ENCODE peak calls at places on chromosomes 16 and 17, in ten cellular contexts. One of them, this sample, is unnamed.

GRCh38 chr17:79651266-79651665 is 40.4 kb upstream of the RBFOX3 start:
- DNase-seq in cardiac muscle cell: no peak
- DNase-seq in A549: no peak
- DNase-seq in Panc1: no peak
- DNase-seq in kidney: no peak
- DNase-seq in ovary: no peak
- DNase-seq in thoracic aorta: no peak
- DNase-seq in AG10803: no peak
- DNase-seq in stomach: no peak
- DNase-seq in lower lobe of right lung: no peak
- DNase-seq in this sample: no peak

GRCh38 chr17:40538019-40538935 is 27.0 kb downstream of the CCR7 start:
- DNase-seq in cardiac muscle cell: no peak
- DNase-seq in A549: no peak
- DNase-seq in Panc1: no peak
- DNase-seq in kidney: peak
- DNase-seq in ovary: peak
- DNase-seq in thoracic aorta: no peak
- DNase-seq in AG10803: peak
- DNase-seq in stomach: no peak
- DNase-seq in lower lobe of right lung: peak
- DNase-seq in this sample: no peak

GRCh38 chr17:56785396-56785795 is 48.3 kb downstream of the C17orf67 start:
- DNase-seq in cardiac muscle cell: no peak
- DNase-seq in A549: no peak
- DNase-seq in Panc1: no peak
- DNase-seq in kidney: no peak
- DNase-seq in ovary: no peak
- DNase-seq in thoracic aorta: no peak
- DNase-seq in AG10803: peak
- DNase-seq in stomach: no peak
- DNase-seq in lower lobe of right lung: no peak
- DNase-seq in this sample: no peak

GRCh38 chr17:44539664-44540063 is 17.6 kb upstream of the FZD2 start:
- DNase-seq in cardiac muscle cell: no peak
- DNase-seq in A549: no peak
- DNase-seq in Panc1: no peak
- DNase-seq in kidney: no peak
- DNase-seq in ovary: no peak
- DNase-seq in thoracic aorta: no peak
- DNase-seq in AG10803: no peak
- DNase-seq in stomach: no peak
- DNase-seq in lower lobe of right lung: no peak
- DNase-seq in this sample: no peak

GRCh38 chr17:48335858-48336500 is 94.0 kb downstream of the SKAP1 start:
- DNase-seq in cardiac muscle cell: peak
- DNase-seq in A549: peak
- DNase-seq in Panc1: peak
- DNase-seq in kidney: no peak
- DNase-seq in ovary: no peak
- DNase-seq in thoracic aorta: no peak
- DNase-seq in AG10803: peak
- DNase-seq in stomach: no peak
- DNase-seq in lower lobe of right lung: no peak
- DNase-seq in this sample: peak

GRCh38 chr17:81731271-81731670 is 19.2 kb downstream of the SLC25A10 start:
- DNase-seq in cardiac muscle cell: peak
- DNase-seq in A549: no peak
- DNase-seq in Panc1: no peak
- DNase-seq in kidney: no peak
- DNase-seq in ovary: no peak
- DNase-seq in thoracic aorta: no peak
- DNase-seq in AG10803: peak
- DNase-seq in stomach: no peak
- DNase-seq in lower lobe of right lung: no peak
- DNase-seq in this sample: no peak

GRCh38 chr17:28497931-28498330 is 8.2 kb upstream of the FOXN1 start:
- DNase-seq in cardiac muscle cell: no peak
- DNase-seq in A549: no peak
- DNase-seq in Panc1: no peak
- DNase-seq in kidney: no peak
- DNase-seq in ovary: no peak
- DNase-seq in thoracic aorta: no peak
- DNase-seq in AG10803: no peak
- DNase-seq in stomach: peak
- DNase-seq in lower lobe of right lung: no peak
- DNase-seq in this sample: no peak

GRCh38 chr16:79434771-79435170 is 165.8 kb downstream of the MAF start:
- DNase-seq in cardiac muscle cell: no peak
- DNase-seq in A549: no peak
- DNase-seq in Panc1: no peak
- DNase-seq in kidney: no peak
- DNase-seq in ovary: no peak
- DNase-seq in thoracic aorta: no peak
- DNase-seq in AG10803: no peak
- DNase-seq in stomach: no peak
- DNase-seq in lower lobe of right lung: no peak
- DNase-seq in this sample: no peak

GRCh38 chr17:11282586-11282985 is 41.6 kb downstream of the SHISA6 start:
- DNase-seq in cardiac muscle cell: no peak
- DNase-seq in A549: no peak
- DNase-seq in Panc1: no peak
- DNase-seq in kidney: no peak
- DNase-seq in ovary: no peak
- DNase-seq in thoracic aorta: no peak
- DNase-seq in AG10803: no peak
- DNase-seq in stomach: no peak
- DNase-seq in lower lobe of right lung: no peak
- DNase-seq in this sample: no peak

GRCh38 chr16:30358990-30359870 is 4.1 kb upstream of the CD2BP2 start:
- DNase-seq in cardiac muscle cell: no peak
- DNase-seq in A549: no peak
- DNase-seq in Panc1: no peak
- DNase-seq in kidney: no peak
- DNase-seq in ovary: no peak
- DNase-seq in thoracic aorta: no peak
- DNase-seq in AG10803: no peak
- DNase-seq in stomach: no peak
- DNase-seq in lower lobe of right lung: no peak
- DNase-seq in this sample: no peak

GRCh38 chr17:61532818-61533217 is 58.2 kb downstream of the NACA2 start:
- DNase-seq in cardiac muscle cell: no peak
- DNase-seq in A549: no peak
- DNase-seq in Panc1: no peak
- DNase-seq in kidney: no peak
- DNase-seq in ovary: no peak
- DNase-seq in thoracic aorta: no peak
- DNase-seq in AG10803: no peak
- DNase-seq in stomach: no peak
- DNase-seq in lower lobe of right lung: no peak
- DNase-seq in this sample: no peak

GRCh38 chr16:11201498-11202259 is 54.3 kb downstream of the SOCS1 start:
- DNase-seq in cardiac muscle cell: peak
- DNase-seq in A549: no peak
- DNase-seq in Panc1: peak
- DNase-seq in kidney: no peak
- DNase-seq in ovary: no peak
- DNase-seq in thoracic aorta: no peak
- DNase-seq in AG10803: peak
- DNase-seq in stomach: peak
- DNase-seq in lower lobe of right lung: no peak
- DNase-seq in this sample: peak

DNA sequence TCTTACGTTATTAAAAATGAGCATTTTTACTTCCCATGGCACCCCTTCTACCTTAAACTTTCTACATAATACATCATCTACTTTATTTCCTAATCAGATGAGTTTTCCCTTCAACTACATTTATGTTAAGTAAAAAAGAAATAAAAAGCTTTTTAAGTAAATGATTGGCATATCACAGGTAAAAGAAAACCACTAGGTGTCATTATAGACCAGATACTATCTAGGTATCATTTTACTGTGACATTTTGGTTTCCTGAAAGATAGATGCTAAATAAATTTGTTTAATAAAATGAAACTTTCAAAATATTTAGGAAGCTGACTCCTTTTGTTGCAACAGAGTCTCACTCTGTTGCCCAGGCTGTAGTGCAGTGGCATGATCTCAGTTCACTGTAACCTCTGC is 3.8 kb upstream of the CMTM1 start:
- DNase-seq in cardiac muscle cell: no peak
- DNase-seq in A549: no peak
- DNase-seq in Panc1: no peak
- DNase-seq in kidney: no peak
- DNase-seq in ovary: no peak
- DNase-seq in thoracic aorta: no peak
- DNase-seq in AG10803: no peak
- DNase-seq in stomach: no peak
- DNase-seq in lower lobe of right lung: no peak
- DNase-seq in this sample: no peak
- TF ChIP-seq CTCF in cardiac muscle cell: no peak
- TF ChIP-seq CTCF in A549: peak
- TF ChIP-seq CTCF in Panc1: peak
- TF ChIP-seq CTCF in kidney: no peak
- TF ChIP-seq CTCF in ovary: no peak
- TF ChIP-seq CTCF in thoracic aorta: no peak
- TF ChIP-seq CTCF in AG10803: no peak
- TF ChIP-seq CTCF in stomach: no peak
- TF ChIP-seq CTCF in lower lobe of right lung: no peak
- TF ChIP-seq CTCF in this sample: no peak

GRCh38 chr16:86584726-86585721 is 6.7 kb downstream of the FOXL1 start:
- DNase-seq in cardiac muscle cell: no peak
- DNase-seq in A549: peak
- DNase-seq in Panc1: peak
- DNase-seq in kidney: no peak
- DNase-seq in ovary: no peak
- DNase-seq in thoracic aorta: no peak
- DNase-seq in AG10803: peak
- DNase-seq in stomach: no peak
- DNase-seq in lower lobe of right lung: no peak
- DNase-seq in this sample: no peak
- H3K4me3 ChIP-seq in cardiac muscle cell: no peak
- H3K4me3 ChIP-seq in A549: no peak
- H3K4me3 ChIP-seq in Panc1: no peak
- H3K4me3 ChIP-seq in kidney: no peak
- H3K4me3 ChIP-seq in ovary: no peak
- H3K4me3 ChIP-seq in thoracic aorta: no peak
- H3K4me3 ChIP-seq in AG10803: no peak
- H3K4me3 ChIP-seq in stomach: no peak
- H3K4me3 ChIP-seq in lower lobe of right lung: no peak
- H3K4me3 ChIP-seq in this sample: no peak

DNA sequence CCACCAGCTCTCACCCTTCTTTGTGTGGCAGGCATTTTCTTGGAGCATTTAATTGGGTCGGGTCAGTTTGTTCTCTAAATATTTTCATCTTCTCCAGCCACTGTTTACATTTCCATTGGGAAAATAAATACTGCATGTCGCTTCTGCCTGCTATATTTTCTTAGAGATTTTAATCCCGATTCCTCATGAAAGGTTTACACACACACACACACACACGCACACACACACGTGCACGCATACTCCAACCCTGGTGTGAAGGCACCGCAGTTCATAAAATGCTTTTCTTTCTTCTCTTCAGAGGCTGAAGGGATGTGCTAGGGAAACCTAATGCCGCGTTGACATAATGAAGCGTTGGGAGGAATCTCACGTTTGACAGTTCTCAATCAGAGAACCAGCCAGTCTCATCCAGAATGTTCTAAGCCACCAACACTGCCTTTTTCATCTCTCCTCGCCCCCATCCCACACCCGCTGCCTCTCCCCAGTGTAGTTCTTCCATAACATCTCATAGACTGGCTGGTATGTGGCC is 222.9 kb upstream of the IRX3 start:
- DNase-seq in cardiac muscle cell: no peak
- DNase-seq in A549: no peak
- DNase-seq in Panc1: no peak
- DNase-seq in kidney: no peak
- DNase-seq in ovary: no peak
- DNase-seq in thoracic aorta: no peak
- DNase-seq in AG10803: no peak
- DNase-seq in stomach: no peak
- DNase-seq in lower lobe of right lung: no peak
- DNase-seq in this sample: no peak
- TF ChIP-seq CTCF in cardiac muscle cell: no peak
- TF ChIP-seq CTCF in A549: no peak
- TF ChIP-seq CTCF in Panc1: no peak
- TF ChIP-seq CTCF in kidney: no peak
- TF ChIP-seq CTCF in ovary: no peak
- TF ChIP-seq CTCF in thoracic aorta: no peak
- TF ChIP-seq CTCF in AG10803: no peak
- TF ChIP-seq CTCF in stomach: no peak
- TF ChIP-seq CTCF in lower lobe of right lung: no peak
- TF ChIP-seq CTCF in this sample: no peak

GRCh38 chr17:62628845-62629555 is 1.5 kb downstream of the MRC2 start:
- DNase-seq in cardiac muscle cell: peak
- DNase-seq in A549: no peak
- DNase-seq in Panc1: no peak
- DNase-seq in kidney: peak
- DNase-seq in ovary: peak
- DNase-seq in thoracic aorta: no peak
- DNase-seq in AG10803: peak
- DNase-seq in stomach: no peak
- DNase-seq in lower lobe of right lung: no peak
- DNase-seq in this sample: peak
- H3K4me3 ChIP-seq in cardiac muscle cell: peak
- H3K4me3 ChIP-seq in A549: peak
- H3K4me3 ChIP-seq in Panc1: peak
- H3K4me3 ChIP-seq in kidney: peak
- H3K4me3 ChIP-seq in ovary: peak
- H3K4me3 ChIP-seq in thoracic aorta: peak
- H3K4me3 ChIP-seq in AG10803: peak
- H3K4me3 ChIP-seq in stomach: peak
- H3K4me3 ChIP-seq in lower lobe of right lung: peak
- H3K4me3 ChIP-seq in this sample: peak

This sample was measured in foreskin fibroblast.